ENCODE peak calls at places on chromosomes 1 and 21, in five cellular contexts. P is epithelial cell of esophagus, Q is GM12865, I is IMR-90, C is fibroblast of villous mesenchyme. O is an unnamed sample.
A peak's percentile ranks its signal among the peaks of the same experiment; 100 is the strongest.

GRCh38 chr1:227401562-227402342 is 83.5 kb upstream of the CDC42BPA start:
- DNase-seq in P (peak; percentile 18), Q (no peak), I (no peak), C (no peak), O (no peak)

GRCh38 chr1:203511513-203511912 is 17.6 kb downstream of the OPTC start:
- DNase-seq in P (no peak), Q (no peak), I (no peak), C (no peak), O (no peak)

GRCh38 chr21:37041706-37042271 is 31.1 kb downstream of the PIGP start:
- DNase-seq in P (no peak), Q (no peak), I (no peak), C (no peak), O (no peak)

GRCh38 chr1:206455681-206456344 is 14.5 kb upstream of the IKBKE start:
- DNase-seq in P (no peak), Q (no peak), I (no peak), C (no peak), O (peak; percentile 56)

GRCh38 chr1:84387480-84388163 is 10.7 kb upstream of the DNASE2B start:
- DNase-seq in P (no peak), Q (peak; percentile 5), I (no peak), C (no peak), O (no peak)

GRCh38 chr21:22791986-22792560 is 1793.9 kb downstream of the NCAM2 start:
- DNase-seq in P (peak; percentile 50), Q (peak; percentile 42), I (peak; percentile 38), C (peak; percentile 45), O (peak; percentile 2)

GRCh38 chr1:176206006-176206960 is 803 bp downstream of the COP1 start:
- DNase-seq in P (peak; percentile 55), Q (no peak), I (peak; percentile 29), C (peak; percentile 47), O (peak; percentile 35)

GRCh38 chr1:202854787-202855186 is 34.2 kb downstream of the RABIF start:
- DNase-seq in P (no peak), Q (no peak), I (no peak), C (no peak), O (no peak)

GRCh38 chr1:67679691-67680090 is 5.3 kb upstream of the GADD45A start:
- DNase-seq in P (peak; percentile 97), Q (no peak), I (peak; percentile 48), C (no peak), O (no peak)

GRCh38 chr1:203796223-203796747 is 862 bp downstream of the ZBED6 start:
- DNase-seq in P (peak; percentile 36), Q (peak; percentile 45), I (peak; percentile 26), C (peak; percentile 59), O (peak; percentile 21)

DNA sequence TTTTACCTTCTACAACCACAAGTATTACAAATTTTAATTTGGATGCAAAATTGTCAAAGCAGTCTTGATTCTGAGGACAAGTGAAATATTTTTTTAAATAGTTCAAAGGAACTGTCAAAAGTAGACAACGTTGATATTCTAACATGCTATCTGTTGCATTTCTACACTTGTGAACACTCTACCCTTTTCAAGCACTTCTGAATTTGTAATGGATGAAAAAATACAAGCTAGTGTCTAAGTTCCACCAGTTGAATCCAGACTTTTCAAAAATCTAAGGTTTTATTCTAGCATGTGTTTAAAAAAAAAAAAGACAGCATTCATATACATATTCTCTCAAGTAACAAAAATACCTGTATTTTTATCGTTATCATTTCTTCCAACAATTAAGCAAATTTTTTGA is 2.1 kb downstream of the ARID4B start:
- DNase-seq in P (no peak), Q (no peak), I (no peak), C (no peak), O (no peak)
- H3K4me3 ChIP-seq in P (peak overlapping the region; percentile 92), Q (peak overlapping the region; percentile 78), I (no peak overlapping the region), C (peak overlapping the region; percentile 98), O (no peak overlapping the region)

DNA sequence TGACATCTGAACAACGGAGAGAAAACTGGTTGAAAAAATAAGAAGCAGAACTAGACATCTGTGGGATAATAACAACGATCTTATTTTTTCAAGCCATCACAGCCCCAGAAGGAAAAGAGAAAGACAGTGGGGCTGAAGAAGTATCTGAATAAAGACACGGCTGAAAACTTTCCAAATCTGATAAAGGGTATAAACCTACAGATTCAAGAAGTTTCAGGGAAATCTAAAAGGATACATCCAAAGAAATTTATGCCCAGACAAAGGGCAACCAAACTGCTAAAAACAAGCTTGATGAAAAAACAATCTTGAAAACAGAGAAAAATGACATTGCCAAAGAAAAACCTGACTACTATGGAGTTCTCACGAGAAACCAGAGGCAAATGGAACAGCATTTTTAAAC is 40.4 kb downstream of the TARBP1 start:
- DNase-seq in P (no peak), Q (no peak), I (no peak), C (no peak), O (no peak)
- H3K4me3 ChIP-seq in P (no peak overlapping the region), Q (no peak overlapping the region), I (no peak overlapping the region), C (no peak overlapping the region), O (no peak overlapping the region)

GRCh38 chr1:29121516-29121937 is 2.2 kb downstream of the TMEM200B start:
- DNase-seq in P (no peak), Q (no peak), I (no peak), C (no peak), O (no peak)

GRCh38 chr1:29117381-29117780 is 6.3 kb downstream of the TMEM200B start:
- DNase-seq in P (no peak), Q (no peak), I (no peak), C (no peak), O (no peak)

GRCh38 chr1:29120367-29120766 is 3.3 kb downstream of the TMEM200B start:
- DNase-seq in P (no peak), Q (no peak), I (no peak), C (no peak), O (no peak)

GRCh38 chr1:29120955-29121485 is 2.7 kb downstream of the TMEM200B start:
- DNase-seq in P (peak; percentile 45), Q (peak; percentile 70), I (peak; percentile 16), C (no peak), O (peak; percentile 31)

DNA sequence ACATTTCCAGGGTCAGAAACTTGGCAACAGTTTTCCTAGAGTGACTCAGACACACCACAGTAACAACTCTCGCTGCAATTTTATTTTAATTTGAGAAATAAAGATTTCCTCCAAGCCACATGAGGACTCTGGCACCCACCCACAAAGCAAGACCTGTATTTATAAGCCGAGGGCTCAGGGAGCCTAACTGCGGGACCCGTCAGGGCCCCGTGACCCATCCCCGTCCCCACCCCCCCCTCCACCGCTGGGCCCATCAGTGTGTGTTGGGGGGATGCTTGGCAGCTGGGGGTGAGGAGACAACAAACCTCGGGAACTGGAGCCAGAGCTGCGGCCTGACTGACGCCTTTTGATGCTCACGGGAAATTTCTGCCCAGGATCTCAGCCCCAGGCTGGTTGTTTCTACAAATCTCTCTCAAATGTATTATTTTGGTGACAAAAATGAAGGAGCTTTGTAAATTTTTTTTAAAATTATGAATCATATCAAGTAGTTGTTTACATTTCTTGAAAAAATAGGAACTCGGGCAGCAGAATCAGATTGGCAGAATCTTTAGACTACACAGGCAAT is 4.3 kb downstream of the TMEM200B start:
- DNase-seq in P (no peak), Q (no peak), I (peak; percentile 7), C (no peak), O (no peak)
- H3K4me3 ChIP-seq in P (no peak overlapping the region), Q (no peak overlapping the region), I (no peak overlapping the region), C (no peak overlapping the region), O (no peak overlapping the region)

GRCh38 chr1:220370041-220370700 is 97.9 kb upstream of the RAB3GAP2 start:
- DNase-seq in P (peak; percentile 98), Q (no peak), I (peak; percentile 70), C (peak; percentile 64), O (no peak)
- H3K4me3 ChIP-seq in P (no peak overlapping the region), Q (no peak overlapping the region), I (no peak overlapping the region), C (no peak overlapping the region), O (no peak overlapping the region)

GRCh38 chr21:31630062-31630711 is 29.3 kb upstream of the SOD1 start:
- DNase-seq in P (peak; percentile 98), Q (no peak), I (peak; percentile 93), C (peak; percentile 80), O (peak; percentile 35)
- H3K4me3 ChIP-seq in P (no peak overlapping the region), Q (no peak overlapping the region), I (no peak overlapping the region), C (no peak overlapping the region), O (no peak overlapping the region)

DNA sequence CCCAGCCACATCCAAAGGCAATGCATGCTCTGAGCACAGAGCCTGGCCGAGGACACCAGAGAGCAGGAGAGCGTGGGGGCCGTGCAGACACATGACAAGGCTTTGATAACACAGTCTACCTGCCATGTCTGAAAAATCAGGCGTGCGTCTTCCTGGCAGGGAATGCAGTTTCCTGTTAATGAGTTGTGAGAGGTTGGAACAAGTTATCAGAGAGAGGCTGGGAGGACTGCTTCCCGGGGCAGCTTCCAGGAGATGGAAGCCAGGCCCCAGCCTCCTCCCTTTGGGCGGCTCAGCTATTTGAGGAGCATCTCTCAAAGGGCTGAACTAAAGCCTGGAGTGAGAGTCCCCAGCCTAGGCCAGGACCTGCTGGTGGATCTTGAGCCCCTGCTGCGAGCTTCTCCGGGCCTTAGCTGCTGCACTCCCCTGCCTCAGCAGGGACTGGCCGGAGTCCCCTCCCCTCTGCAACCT is 72.1 kb upstream of the SELENON start:
- DNase-seq in P (no peak), Q (no peak), I (peak; percentile 28), C (peak; percentile 40), O (peak; percentile 93)
- H3K4me3 ChIP-seq in P (no peak overlapping the region), Q (no peak overlapping the region), I (no peak overlapping the region), C (no peak overlapping the region), O (no peak overlapping the region)

GRCh38 chr1:1019122-1019999 is 559 bp upstream of the AGRN start:
- DNase-seq in P (peak; percentile 87), Q (peak; percentile 90), I (peak; percentile 75), C (peak; percentile 87), O (peak; percentile 86)
- H3K4me3 ChIP-seq in P (peak overlapping the region; percentile 27), Q (peak overlapping the region; percentile 44), I (peak overlapping the region; percentile 63), C (peak overlapping the region; percentile 50), O (no peak overlapping the region)

DNA sequence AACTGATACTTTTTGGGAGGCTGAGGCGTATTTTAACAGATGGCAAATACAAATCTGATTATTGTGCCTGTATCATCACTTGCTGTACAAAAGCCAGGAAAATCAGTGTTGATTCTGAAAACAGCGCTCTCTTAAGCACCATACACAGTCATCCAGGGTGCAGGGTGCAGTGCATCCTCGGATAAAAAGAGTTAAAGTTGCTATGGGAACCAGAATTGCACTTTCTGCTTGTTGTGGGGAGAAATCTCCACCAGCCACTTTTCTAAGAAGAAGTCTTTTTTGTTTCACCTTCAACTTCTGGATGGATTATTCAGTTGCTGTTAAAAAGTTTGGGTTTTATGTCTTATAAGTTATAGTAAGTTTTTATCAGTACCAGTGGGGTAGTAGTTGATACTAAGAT is 3.8 kb downstream of the LAMC1 start:
- DNase-seq in P (no peak), Q (peak; percentile 23), I (no peak), C (no peak), O (no peak)
- H3K4me3 ChIP-seq in P (no peak overlapping the region), Q (peak overlapping the region; percentile 67), I (no peak overlapping the region), C (peak overlapping the region; percentile 94), O (no peak overlapping the region)

O was measured in thyroid gland.